ENCODE peak calls at places on chromosomes 11 and 22, in eight cellular contexts. D is adrenal gland, F is pancreas, O is transverse colon, K is testis, Q is right lobe of liver, S is colonic mucosa, T is aorta. P is an unnamed sample. For H3K4me1, the result is how much of the 10 kb centered on the place peaks cover.

GRCh38 chr11:108733479-108734116 is 68.7 kb downstream of the DDX10 start:
- DNase-seq in T (no peak), Q (no peak), F (no peak), D (no peak), S (no peak), K (no peak), O (no peak), P (no peak)

GRCh38 chr22:26535499-26535898 is 23.2 kb upstream of the TFIP11 start:
- DNase-seq in D (no peak), F (no peak), T (no peak), Q (no peak), O (no peak), S (no peak), K (no peak), P (no peak)

GRCh38 chr11:70087446-70088167 is 9.5 kb downstream of the ANO1 start:
- DNase-seq in O (no peak), T (no peak), S (no peak), Q (no peak), F (no peak), D (no peak), K (no peak), P (no peak)

GRCh38 chr22:42813501-42813900 is 43.6 kb downstream of the ARFGAP3 start:
- DNase-seq in O (no peak), K (no peak), S (no peak), F (no peak), T (no peak), Q (no peak), D (no peak), P (no peak)

GRCh38 chr11:14678350-14678749 is 34.7 kb downstream of the PDE3B start:
- DNase-seq in Q (no peak), D (no peak), O (no peak), F (no peak), K (no peak), S (no peak), T (no peak), P (no peak)

GRCh38 chr11:69295995-69296889 is 2.3 kb downstream of the MYEOV start:
- DNase-seq in Q (peak), F (peak), K (no peak), D (peak), S (no peak), T (peak), O (peak), P (no peak)

GRCh38 chr11:110908401-110909106 is 196.3 kb upstream of the ARHGAP20 start:
- DNase-seq in K (no peak), O (no peak), T (no peak), F (no peak), S (no peak), D (no peak), Q (no peak), P (no peak)

GRCh38 chr11:94125408-94126120 is 3.1 kb upstream of the PANX1 start:
- DNase-seq in K (no peak), S (no peak), T (no peak), O (no peak), Q (no peak), F (no peak), D (no peak), P (no peak)

GRCh38 chr11:70377645-70378044 is 20.7 kb upstream of the CTTN start:
- DNase-seq in T (peak), D (no peak), F (no peak), K (no peak), O (no peak), Q (no peak), S (no peak), P (no peak)

GRCh38 chr22:37230673-37231405 is 13.2 kb downstream of the RAC2 start:
- DNase-seq in K (peak), S (no peak), O (peak), T (peak), Q (peak), D (peak), F (no peak), P (no peak)

GRCh38 chr11:117486059-117486458 is 158.4 kb downstream of the CEP164 start:
- DNase-seq in S (no peak), D (no peak), O (no peak), Q (no peak), F (no peak), T (no peak), K (peak), P (no peak)

GRCh38 chr11:117490911-117491310 is 163.3 kb downstream of the CEP164 start:
- DNase-seq in K (no peak), F (no peak), D (no peak), Q (no peak), T (no peak), O (no peak), S (no peak), P (no peak)

GRCh38 chr11:117490019-117490679 is 162.5 kb downstream of the CEP164 start:
- DNase-seq in O (no peak), K (no peak), D (no peak), T (no peak), Q (no peak), S (no peak), F (no peak), P (no peak)

GRCh38 chr11:117492578-117493251 is 165.1 kb downstream of the CEP164 start:
- DNase-seq in D (no peak), Q (no peak), K (no peak), F (no peak), T (no peak), S (no peak), O (no peak), P (no peak)

GRCh38 chr11:117488996-117489952 is 161.6 kb downstream of the CEP164 start:
- DNase-seq in S (no peak), Q (no peak), D (no peak), O (no peak), K (no peak), T (no peak), F (no peak), P (no peak)
- H3K4me1 ChIP-seq in S (under half), Q (under half), D (under half), O (under half), K (under half), T (under half), F (under half), P (under half)

DNA sequence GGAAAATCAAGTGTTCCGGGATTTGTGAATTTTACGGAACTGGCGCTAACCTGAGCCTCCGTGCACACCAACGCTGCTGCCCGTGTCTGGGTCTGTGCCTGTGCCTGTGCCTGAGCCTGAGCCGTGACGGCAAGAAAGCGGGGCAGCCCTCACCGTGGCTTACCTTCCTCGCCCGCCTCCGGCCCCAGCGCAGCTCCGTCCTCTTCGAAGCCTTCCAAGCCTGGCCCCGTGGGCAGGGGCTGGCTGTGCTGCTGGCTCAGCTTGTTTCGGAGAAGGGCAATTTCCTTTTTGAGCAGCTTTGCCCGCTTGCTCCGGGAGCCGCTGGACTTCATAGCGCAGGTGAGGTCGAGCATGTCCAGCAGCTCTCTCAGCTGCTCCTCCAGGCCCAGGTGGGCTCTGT is 33.8 kb downstream of the BRD1 start:
- DNase-seq in D (no peak), Q (no peak), F (no peak), K (no peak), O (no peak), T (no peak), S (no peak), P (no peak)
- H3K4me1 ChIP-seq in D (under half), Q (under half), F (under half), K (under half), O (under half), T (under half), S (under half), P (under half)

GRCh38 chr11:44822369-44822768 is 95.6 kb downstream of the TSPAN18 start:
- DNase-seq in T (no peak), F (no peak), O (no peak), S (no peak), Q (no peak), D (no peak), K (no peak), P (no peak)
- H3K4me1 ChIP-seq in T (under half), F (under half), O (under half), S (under half), Q (under half), D (under half), K (under half), P (under half)

DNA sequence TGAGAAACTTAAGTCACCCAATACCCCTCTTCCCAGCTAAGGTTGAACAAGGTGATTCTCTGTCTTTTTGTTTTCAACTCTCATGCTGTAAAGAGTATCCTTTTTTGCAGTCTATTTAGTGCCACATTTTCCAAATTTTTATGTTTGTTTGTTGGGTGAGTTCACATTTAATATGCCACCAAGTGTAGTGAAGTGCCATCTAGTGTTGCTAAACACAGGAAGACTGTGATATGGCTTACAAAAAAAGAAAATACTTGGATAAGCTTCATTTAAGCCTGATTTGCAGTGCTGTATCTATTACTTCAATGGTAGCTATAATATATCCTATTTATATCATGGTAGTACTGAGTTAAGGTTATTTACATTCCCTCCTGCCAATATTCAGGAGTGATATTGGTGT is 319.2 kb upstream of the CHORDC1 start:
- DNase-seq in K (no peak), D (no peak), T (no peak), F (no peak), S (no peak), Q (no peak), O (no peak), P (no peak)
- H3K4me1 ChIP-seq in K (under half), D (under half), T (under half), F (under half), S (under half), Q (under half), O (under half), P (under half)

GRCh38 chr11:79515781-79516180 is 75.0 kb upstream of the TENM4 start:
- DNase-seq in S (no peak), Q (no peak), K (no peak), D (no peak), O (no peak), F (no peak), T (no peak), P (no peak)

GRCh38 chr11:79514269-79514668 is 73.4 kb upstream of the TENM4 start:
- DNase-seq in Q (no peak), S (no peak), K (no peak), T (no peak), O (no peak), D (no peak), F (no peak), P (no peak)

GRCh38 chr11:79512706-79513469 is 72.1 kb upstream of the TENM4 start:
- DNase-seq in K (no peak), F (no peak), Q (no peak), T (no peak), D (no peak), O (no peak), S (no peak), P (no peak)

GRCh38 chr11:79510948-79511347 is 70.1 kb upstream of the TENM4 start:
- DNase-seq in S (no peak), K (no peak), D (no peak), Q (no peak), O (no peak), F (no peak), T (no peak), P (no peak)

GRCh38 chr11:79514695-79515094 is 73.9 kb upstream of the TENM4 start:
- DNase-seq in T (no peak), Q (no peak), K (no peak), F (no peak), D (no peak), S (no peak), O (no peak), P (no peak)
- H3K4me1 ChIP-seq in T (under half), Q (under half), K (under half), F (under half), D (under half), S (under half), O (under half), P (under half)

GRCh38 chr11:35324981-35325380 is 94.4 kb downstream of the SLC1A2 start:
- DNase-seq in D (peak), F (no peak), K (no peak), S (no peak), Q (no peak), T (no peak), O (no peak), P (no peak)

GRCh38 chr11:35327829-35328228 is 91.5 kb downstream of the SLC1A2 start:
- DNase-seq in S (no peak), Q (no peak), K (no peak), D (no peak), O (no peak), T (no peak), F (no peak), P (no peak)

GRCh38 chr11:35323076-35323868 is 96.1 kb downstream of the SLC1A2 start:
- DNase-seq in O (no peak), T (no peak), S (no peak), K (no peak), F (no peak), Q (no peak), D (no peak), P (no peak)

GRCh38 chr11:35324183-35324582 is 95.2 kb downstream of the SLC1A2 start:
- DNase-seq in K (no peak), O (no peak), Q (no peak), D (no peak), S (no peak), F (no peak), T (no peak), P (no peak)

GRCh38 chr11:35326266-35326879 is 93.0 kb downstream of the SLC1A2 start:
- DNase-seq in F (no peak), S (no peak), K (no peak), T (no peak), Q (no peak), O (no peak), D (no peak), P (no peak)
- H3K4me1 ChIP-seq in F (under half), S (under half), K (under half), T (under half), Q (under half), O (under half), D (under half), P (under half)

GRCh38 chr22:45872659-45873263 is 104.2 kb downstream of the WNT7B start:
- DNase-seq in S (no peak), T (no peak), F (no peak), D (no peak), K (no peak), Q (no peak), O (no peak), P (no peak)

GRCh38 chr22:45869448-45869847 is 107.5 kb downstream of the WNT7B start:
- DNase-seq in F (no peak), S (no peak), D (no peak), T (no peak), Q (no peak), K (no peak), O (no peak), P (no peak)

GRCh38 chr22:45870011-45870410 is 107.0 kb downstream of the WNT7B start:
- DNase-seq in T (no peak), D (no peak), F (no peak), K (no peak), O (no peak), Q (no peak), S (no peak), P (no peak)

GRCh38 chr22:45868586-45869443 is 108.1 kb downstream of the WNT7B start:
- DNase-seq in K (no peak), F (no peak), S (peak), O (no peak), T (no peak), D (no peak), Q (no peak), P (no peak)

DNA sequence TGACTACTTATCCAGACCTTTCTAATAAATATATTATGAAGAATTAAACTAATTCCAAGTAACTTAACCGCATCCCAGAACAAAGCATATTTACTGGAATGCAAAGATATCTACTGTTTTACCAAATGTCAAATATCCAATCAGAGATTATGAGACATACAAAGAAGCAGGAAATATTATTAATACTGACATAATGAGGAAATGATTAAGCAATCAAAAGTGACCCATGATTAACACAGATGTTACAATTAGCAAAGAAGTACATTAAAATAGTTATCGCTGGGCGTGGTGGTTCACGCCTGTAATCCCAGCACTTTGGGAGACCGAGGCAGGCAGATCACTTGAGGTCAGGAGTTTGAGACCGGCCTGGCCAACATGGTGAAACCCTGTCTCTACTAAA is 105.2 kb downstream of the WNT7B start:
- DNase-seq in F (no peak), K (no peak), S (no peak), Q (no peak), D (no peak), O (no peak), T (no peak), P (no peak)
- H3K4me1 ChIP-seq in F (under half), K (under half), S (under half), Q (under half), D (under half), O (under half), T (under half), P (under half)

DNA sequence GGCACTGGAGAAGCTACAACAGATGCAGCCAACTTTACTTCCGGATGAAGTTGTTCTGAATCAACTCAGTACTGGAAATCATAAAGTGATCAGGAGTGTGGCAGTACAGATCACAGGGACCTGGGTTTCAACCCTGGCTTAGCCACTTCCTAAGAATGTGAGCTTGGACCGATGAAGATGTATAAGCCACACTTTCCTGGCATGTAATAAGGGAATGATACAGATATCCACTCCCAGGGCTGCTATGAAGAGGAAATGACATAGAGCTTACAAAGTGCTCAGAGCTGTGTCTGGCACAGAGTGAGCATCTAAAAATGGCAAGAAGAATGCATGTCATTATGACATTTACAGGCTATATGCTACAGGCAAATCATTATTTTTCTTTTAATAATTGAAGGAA is 378.7 kb downstream of the NTM start:
- DNase-seq in Q (no peak), F (no peak), K (no peak), O (no peak), T (no peak), S (no peak), D (no peak), P (no peak)
- H3K4me1 ChIP-seq in Q (under half), F (under half), K (under half), O (under half), T (under half), S (under half), D (under half), P (under half)

DNA sequence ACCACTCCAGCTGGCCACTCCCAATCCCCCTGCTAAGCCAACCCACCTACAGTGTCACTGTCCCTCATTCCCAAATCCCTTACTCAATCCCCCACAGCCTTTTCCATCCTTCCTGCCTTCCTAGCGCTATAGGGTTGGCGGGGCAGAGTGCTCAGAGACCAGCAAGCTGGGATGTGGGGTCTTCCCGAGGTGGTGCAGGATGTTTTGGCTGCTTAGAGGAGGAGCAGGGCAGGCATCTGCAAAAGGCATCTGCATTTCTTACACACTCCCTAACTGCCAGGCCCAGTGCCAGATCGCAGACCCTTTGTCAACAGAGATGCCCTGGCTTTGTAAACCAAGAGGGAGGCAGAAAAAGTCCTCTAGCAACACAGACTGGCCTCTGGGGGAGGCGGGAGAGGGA is 37.9 kb upstream of the ADA2 start:
- DNase-seq in K (no peak), Q (no peak), T (no peak), S (no peak), D (no peak), F (peak), O (no peak), P (no peak)
- H3K4me1 ChIP-seq in K (under half), Q (under half), T (under half), S (under half), D (under half), F (under half), O (under half), P (under half)

GRCh38 chr11:125525303-125525702 is 29.2 kb upstream of the FEZ1 start:
- DNase-seq in S (no peak), T (no peak), F (no peak), O (no peak), Q (no peak), K (no peak), D (no peak), P (no peak)
- H3K4me1 ChIP-seq in S (under half), T (under half), F (under half), O (under half), Q (under half), K (under half), D (under half), P (under half)

P was measured in heart right ventricle.